ENCODE peak calls at places on chromosomes 16 and 17, in five cellular contexts. Z, T, B, L and A are unnamed samples.

GRCh38 chr17:78999947-79000395 is 9.6 kb downstream of the CANT1 start:
- DNase-seq in Z (no peak), B (no peak), T (no peak), L (no peak), A (no peak)

GRCh38 chr17:74832421-74832820 is 27.3 kb downstream of the GRIN2C start:
- DNase-seq in T (no peak), B (no peak), L (no peak), Z (no peak), A (no peak)

GRCh38 chr17:10751569-10751968 is 21.7 kb upstream of the TMEM220 start:
- DNase-seq in Z (no peak), T (no peak), B (no peak), L (peak; percentile 25), A (no peak)

GRCh38 chr17:3049705-3050295 is 13.6 kb downstream of the OR1D5 start:
- DNase-seq in L (no peak), Z (no peak), B (no peak), T (no peak), A (no peak)

GRCh38 chr16:2595376-2596200 is 57.8 kb downstream of the PDPK1 start:
- DNase-seq in B (no peak), L (no peak), Z (no peak), T (no peak), A (no peak)

GRCh38 chr17:61454932-61455753 is 2.9 kb downstream of the TBX4 start:
- DNase-seq in Z (no peak), T (peak; percentile 70), L (no peak), B (no peak), A (no peak)

GRCh38 chr17:36657763-36658490 is 56.5 kb downstream of the MRM1 start:
- DNase-seq in L (peak; percentile 56), T (peak; percentile 86), Z (no peak), B (no peak), A (no peak)

GRCh38 chr16:65842067-65842466 is 524.4 kb upstream of the CDH5 start:
- DNase-seq in L (no peak), Z (no peak), B (no peak), T (no peak), A (no peak)